ENCODE peak calls at places on chromosomes 5 and 9, in ten cellular contexts. M is vagina, F is hepatocyte, N is sigmoid colon, B is suprapubic skin, T is upper lobe of left lung, K is transverse colon, G is lung, X is stomach, U is psoas muscle. W is an unnamed sample.

GRCh38 chr9:19252174-19252884 is 21.8 kb downstream of the DENND4C start:
- DNase-seq in T (no peak), U (no peak), M (no peak), K (no peak), G (no peak), X (no peak), F (no peak), N (no peak), B (no peak), W (no peak)

GRCh38 chr5:146588331-146588730 is 72.3 kb upstream of the GPR151 start:
- DNase-seq in G (no peak), B (no peak), F (peak), T (no peak), X (no peak), U (no peak), N (no peak), M (no peak), K (no peak), W (no peak)

GRCh38 chr5:18243846-18244245 is 609.6 kb downstream of the TAF11L14 start:
- DNase-seq in N (no peak), U (no peak), X (no peak), M (no peak), K (no peak), B (no peak), G (no peak), T (no peak), F (no peak), W (no peak)

GRCh38 chr5:157165668-157166067 is 396 bp downstream of the GARIN3 start:
- DNase-seq in X (no peak), G (no peak), B (no peak), U (no peak), K (no peak), T (no peak), N (no peak), M (no peak), F (no peak), W (no peak)

GRCh38 chr5:54087436-54087835 is 222.9 kb downstream of the ARL15 start:
- DNase-seq in T (no peak), F (no peak), K (no peak), G (no peak), M (no peak), B (no peak), X (no peak), U (no peak), N (no peak), W (no peak)

GRCh38 chr5:38853753-38854470 is 8.1 kb downstream of the OSMR start:
- DNase-seq in M (no peak), U (no peak), B (no peak), X (no peak), N (no peak), G (peak), F (peak), K (no peak), T (no peak), W (no peak)

GRCh38 chr5:141192110-141192725 is at the start of gene PCDHB10:
- DNase-seq in B (no peak), F (peak), T (no peak), N (peak), G (no peak), X (no peak), M (no peak), U (no peak), K (no peak), W (peak)

GRCh38 chr5:59367791-59368394 is 525.6 kb downstream of the PDE4D start:
- DNase-seq in G (peak), T (no peak), B (no peak), N (peak), M (no peak), F (peak), X (peak), K (peak), U (peak), W (peak)

GRCh38 chr9:125233678-125234077 is 7.5 kb downstream of the HSPA5 start:
- DNase-seq in F (peak), B (no peak), X (no peak), G (no peak), U (no peak), T (no peak), K (no peak), M (no peak), N (no peak), W (no peak)

GRCh38 chr9:136177224-136177623 is 27.7 kb downstream of the LHX3 start:
- DNase-seq in K (no peak), M (no peak), T (peak), G (no peak), N (no peak), B (no peak), X (no peak), F (no peak), U (no peak), W (no peak)

GRCh38 chr5:128081111-128081865 is 2.3 kb upstream of the SLC12A2 start:
- DNase-seq in G (no peak), U (no peak), K (no peak), F (no peak), T (no peak), N (no peak), B (no peak), X (no peak), M (no peak), W (no peak)

DNA sequence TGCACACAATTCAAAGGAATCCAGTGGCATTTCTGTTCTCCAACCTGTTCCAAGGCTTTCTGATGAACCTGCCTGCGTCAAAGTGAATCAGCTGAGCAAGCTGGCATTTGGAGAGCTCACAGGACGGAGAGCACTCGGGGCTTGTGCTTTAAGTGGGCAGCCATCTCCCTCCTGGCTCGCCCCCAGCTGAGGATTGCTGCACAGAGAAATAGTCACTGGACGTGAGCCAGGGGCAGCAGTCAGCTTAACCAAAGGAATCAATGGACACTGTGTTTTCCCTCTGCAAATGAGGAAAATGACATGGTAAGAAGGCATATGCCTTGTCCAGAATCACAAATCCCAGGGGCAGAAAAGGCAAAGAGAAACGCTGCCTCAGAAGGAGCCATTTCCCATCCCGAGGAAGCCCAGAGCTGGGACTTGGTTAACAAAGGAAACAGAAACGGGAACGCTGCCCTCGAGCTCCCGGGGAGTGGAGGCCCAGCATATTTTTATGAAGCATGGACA is 299.4 kb downstream of the ZSWIM6 start:
- DNase-seq in X (no peak), G (peak), M (no peak), U (peak), N (peak), F (peak), K (peak), T (no peak), B (no peak), W (no peak)
- H3K27ac ChIP-seq in X (peak), G (no peak), M (no peak), U (no peak), N (peak), F (no peak), K (peak), T (no peak), B (peak), W (no peak)

GRCh38 chr9:105157178-105157583 is 87.3 kb upstream of the SLC44A1 start:
- DNase-seq in B (peak), X (peak), K (peak), T (no peak), G (peak), U (peak), M (peak), F (peak), N (peak), W (peak)
- TF ChIP-seq CTCF in B (peak), X (no peak), K (peak), T (peak), G (peak), U (peak), M (peak), F (peak), N (peak), W (peak)

DNA sequence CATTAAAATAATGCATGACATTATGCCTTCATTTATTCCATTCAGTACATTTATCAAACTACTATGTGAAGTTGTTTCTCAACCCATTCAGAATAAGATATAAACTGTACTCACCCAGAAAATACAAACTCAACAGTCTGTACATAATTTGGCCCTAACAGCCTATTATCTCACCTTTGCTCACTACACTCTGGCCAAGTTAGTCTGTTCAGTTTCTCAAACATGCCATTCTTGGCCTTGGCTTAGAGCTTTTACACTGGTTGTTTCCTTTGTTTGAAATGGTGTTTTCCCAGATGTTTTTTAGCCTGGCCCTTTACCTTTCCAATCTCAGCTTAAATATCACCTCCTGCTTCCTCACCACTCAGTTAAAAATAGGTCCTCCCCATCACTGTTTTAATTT is 13.6 kb downstream of the CDC42SE2 start:
- DNase-seq in U (no peak), B (no peak), M (no peak), T (no peak), N (no peak), X (no peak), G (no peak), K (no peak), F (no peak), W (no peak)
- H3K27ac ChIP-seq in U (no peak), B (no peak), M (no peak), T (no peak), N (no peak), X (no peak), G (no peak), K (peak), F (no peak), W (no peak)

DNA sequence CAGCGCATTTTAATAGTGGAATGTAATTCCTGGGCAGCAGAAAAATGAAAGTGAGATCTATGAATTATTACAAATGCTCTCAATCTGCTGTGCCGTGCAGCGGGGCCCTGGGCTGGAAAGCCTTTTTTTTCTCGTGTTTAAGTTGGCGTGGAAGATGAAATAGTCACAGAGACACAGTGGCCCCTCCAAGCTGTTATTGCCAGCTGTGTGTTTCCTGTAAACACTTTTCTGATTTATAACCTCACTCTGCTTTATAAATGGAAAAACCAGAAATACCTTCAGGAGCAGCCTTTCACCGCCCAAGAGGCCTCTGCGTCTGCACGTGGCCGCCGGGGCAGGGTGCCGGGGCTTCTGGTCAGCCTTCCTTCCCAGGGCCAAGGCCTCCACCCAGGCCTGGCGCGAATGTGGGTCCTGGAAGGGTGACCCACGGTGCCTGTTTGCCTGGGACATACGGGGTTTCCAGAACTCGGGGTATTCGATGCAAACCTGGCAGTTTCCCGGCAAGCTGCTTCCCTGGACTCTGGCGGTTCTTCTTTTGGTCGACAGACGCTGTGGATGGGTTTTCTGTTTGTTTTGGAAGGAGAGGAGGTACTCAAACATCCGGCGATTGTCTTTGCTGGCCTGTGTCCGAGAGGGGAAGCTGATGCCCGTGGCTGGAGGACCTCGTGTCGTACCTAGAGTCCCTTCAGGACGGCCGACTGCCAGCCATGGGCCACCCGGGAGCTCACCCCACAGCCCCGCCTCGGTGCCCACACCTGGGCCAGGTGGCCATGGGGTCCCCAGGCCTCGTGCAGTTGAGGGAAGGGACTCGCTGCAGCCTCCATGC is 256.7 kb downstream of the PARP8 start:
- DNase-seq in U (peak), K (no peak), X (no peak), T (peak), F (no peak), G (no peak), B (no peak), N (no peak), M (no peak), W (no peak)
- TF ChIP-seq CTCF in U (no peak), K (no peak), X (no peak), T (no peak), F (no peak), G (no peak), B (no peak), N (no peak), M (no peak), W (no peak)

GRCh38 chr9:89996717-89997116 is 391.9 kb downstream of the GADD45G start:
- DNase-seq in B (no peak), X (peak), T (no peak), K (peak), U (no peak), M (no peak), N (no peak), G (no peak), F (peak), W (peak)

GRCh38 chr9:89992326-89993208 is 387.8 kb downstream of the GADD45G start:
- DNase-seq in G (no peak), T (no peak), F (no peak), M (no peak), N (no peak), B (no peak), U (no peak), K (no peak), X (no peak), W (no peak)

GRCh38 chr9:89993678-89994630 is 389.1 kb downstream of the GADD45G start:
- DNase-seq in T (no peak), B (no peak), M (no peak), K (peak), G (peak), N (peak), F (peak), U (peak), X (no peak), W (peak)

GRCh38 chr9:89996106-89996505 is 391.3 kb downstream of the GADD45G start:
- DNase-seq in M (no peak), F (no peak), B (no peak), T (no peak), U (no peak), G (no peak), X (no peak), N (no peak), K (no peak), W (peak)

GRCh38 chr9:89994988-89995613 is 390.3 kb downstream of the GADD45G start:
- DNase-seq in G (no peak), N (no peak), X (no peak), K (no peak), T (no peak), B (no peak), U (no peak), M (no peak), F (peak), W (no peak)
- H3K27ac ChIP-seq in G (peak), N (no peak), X (no peak), K (no peak), T (no peak), B (no peak), U (no peak), M (no peak), F (peak), W (no peak)

DNA sequence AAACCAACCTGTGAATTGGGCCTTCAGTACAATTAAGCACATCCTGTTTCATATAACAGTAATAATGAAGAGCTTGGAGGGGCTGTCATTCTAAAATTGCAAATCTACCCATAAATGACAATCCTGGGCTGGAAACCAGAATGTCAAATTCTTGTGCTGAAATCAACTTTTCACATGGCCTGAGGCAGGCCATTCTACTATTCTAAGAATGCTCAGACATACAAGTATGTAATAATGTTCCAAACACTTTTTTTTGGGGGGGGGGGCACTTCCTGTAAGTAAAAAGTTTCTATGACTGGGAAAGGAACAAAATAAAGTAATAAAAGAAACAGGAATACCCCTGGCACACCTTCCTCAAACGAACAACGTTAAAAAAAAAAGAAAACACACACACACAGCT is 1.5 kb downstream of the ETF1 start:
- DNase-seq in N (no peak), U (no peak), G (no peak), F (no peak), M (no peak), X (no peak), T (no peak), K (no peak), B (no peak), W (no peak)
- TF ChIP-seq CTCF in N (no peak), U (no peak), G (no peak), F (no peak), M (no peak), X (no peak), T (no peak), K (no peak), B (no peak), W (no peak)

DNA sequence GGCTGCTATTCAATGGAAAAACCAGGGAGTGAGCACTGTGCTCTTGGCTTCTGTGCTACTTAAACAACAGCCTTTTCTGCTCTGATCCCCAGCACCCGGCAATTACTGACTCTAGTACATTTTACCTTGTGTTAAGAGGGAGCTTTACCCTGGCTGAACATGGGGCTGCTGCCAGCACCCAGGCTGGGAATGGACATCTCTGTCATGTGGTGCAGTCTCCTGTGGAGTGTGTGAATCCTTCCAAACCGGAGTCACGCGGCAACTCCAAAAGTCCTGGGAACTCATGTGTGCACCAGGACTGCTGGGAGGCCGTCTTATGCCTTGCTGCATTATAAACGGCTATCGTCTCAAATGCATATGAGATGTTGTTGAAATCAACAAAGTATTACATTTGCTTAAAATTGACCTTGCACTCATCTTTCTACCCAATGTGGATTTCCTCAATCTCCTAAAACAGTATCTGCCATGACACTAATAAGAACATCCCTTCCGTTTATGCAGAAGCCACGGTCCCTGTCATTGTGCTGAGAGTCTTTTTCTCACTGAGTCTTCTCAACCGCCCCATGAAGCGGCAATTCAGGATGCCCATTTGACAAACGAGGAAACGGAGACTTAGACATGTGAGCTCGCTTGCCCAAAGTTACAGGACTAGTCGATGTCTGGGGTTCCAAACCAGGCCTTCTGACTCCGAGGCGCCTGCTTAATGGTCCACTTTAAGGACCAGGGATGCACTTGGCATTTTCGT is 884 bp upstream of the GSN start:
- DNase-seq in T (no peak), M (no peak), N (peak), U (no peak), B (no peak), K (no peak), X (no peak), F (no peak), G (no peak), W (no peak)
- H3K27ac ChIP-seq in T (peak), M (peak), N (peak), U (peak), B (peak), K (peak), X (peak), F (peak), G (peak), W (peak)

DNA sequence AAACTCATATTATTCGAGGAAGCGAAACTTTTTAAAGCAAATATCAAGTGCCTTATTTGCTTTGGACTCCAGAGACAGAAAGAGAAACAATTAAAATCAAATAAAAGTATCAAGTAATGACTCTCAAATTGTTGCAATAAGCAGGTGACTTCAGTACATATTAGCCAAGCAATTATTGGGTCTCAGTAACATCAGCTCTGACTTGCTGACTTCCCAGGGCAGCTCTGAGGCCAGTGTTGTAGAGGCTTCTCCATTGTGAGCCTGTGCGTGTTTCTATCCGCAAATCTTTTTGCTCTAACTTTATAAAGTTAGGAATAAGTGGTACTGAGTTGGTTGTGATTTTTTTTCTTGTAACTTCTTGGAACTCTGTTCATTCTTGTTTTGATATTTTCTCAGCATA is 186.8 kb upstream of the PRLR start:
- DNase-seq in U (no peak), F (no peak), N (no peak), G (no peak), X (no peak), M (no peak), T (no peak), B (no peak), K (no peak), W (no peak)
- TF ChIP-seq CTCF in U (no peak), F (no peak), N (no peak), G (no peak), X (no peak), M (no peak), T (no peak), B (no peak), K (no peak), W (no peak)

DNA sequence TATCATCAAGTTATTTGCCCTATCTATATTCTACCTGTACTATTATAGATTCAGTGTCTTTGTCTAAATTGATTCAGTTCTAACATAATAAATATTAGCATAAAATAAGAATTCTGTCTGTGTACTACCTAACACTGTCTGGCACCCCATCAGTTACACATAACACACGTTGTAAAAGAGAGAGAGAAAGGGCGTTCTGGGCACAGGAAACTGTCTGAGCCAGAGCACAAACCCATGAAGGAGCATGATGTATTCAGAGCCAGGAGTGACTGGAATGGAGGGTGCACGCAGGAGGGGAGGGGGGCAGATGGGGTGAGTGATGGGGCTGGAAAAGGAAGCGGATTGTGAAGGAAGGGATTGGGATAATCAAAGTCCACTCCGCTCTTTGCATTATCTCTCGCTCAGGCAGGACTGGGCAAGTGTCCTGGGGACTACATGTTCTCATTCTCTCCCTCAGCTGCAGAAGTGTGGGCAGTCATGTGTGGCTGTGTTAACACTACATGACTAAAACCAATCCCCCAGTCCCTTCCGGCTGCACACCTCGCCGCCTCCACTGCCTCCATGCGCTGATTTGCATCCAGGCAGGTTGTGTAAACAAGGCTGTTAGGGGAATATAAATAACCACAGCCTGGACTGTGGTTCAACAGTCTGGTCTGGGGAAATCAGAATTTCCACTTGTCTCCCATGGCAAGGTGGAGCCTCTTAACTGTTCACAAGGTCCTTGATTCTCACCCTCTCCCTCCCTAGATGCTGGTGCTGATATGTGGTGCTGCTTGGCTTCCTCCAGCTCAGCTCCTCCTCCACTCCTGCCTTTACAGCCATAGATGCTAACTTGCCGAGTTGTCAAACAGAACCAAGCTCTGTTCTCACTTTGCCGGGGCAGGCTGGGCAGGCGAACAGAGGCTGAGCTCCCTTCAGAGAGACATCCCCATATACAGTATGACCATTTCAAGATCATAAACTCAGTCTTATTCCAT is 367.5 kb upstream of the BRINP1 start:
- DNase-seq in G (no peak), M (no peak), N (no peak), T (peak), X (no peak), B (no peak), U (no peak), F (no peak), K (peak), W (no peak)
- H3K27ac ChIP-seq in G (no peak), M (no peak), N (peak), T (no peak), X (no peak), B (no peak), U (no peak), F (no peak), K (no peak), W (no peak)